ENCODE peak calls at places on chromosomes 16 and 17, in six cellular contexts. F is nephron progenitor cell, J is BE2C, I is type B pancreatic cell, M is Calu3, D is fibroblast of the aortic adventitia. A is an unnamed sample.

GRCh38 chr17:27376637-27377547 is 79.4 kb upstream of the KSR1 start:
- DNase-seq in I (no peak), F (no peak), J (no peak), M (no peak), D (peak; percentile 66), A (no peak)

GRCh38 chr16:12113581-12114375 is 137.2 kb downstream of the SNX29 start:
- DNase-seq in J (no peak), I (no peak), M (no peak), D (no peak), F (peak; percentile 55), A (no peak)

GRCh38 chr17:10295728-10296343 is 77.0 kb downstream of the MYH13 start:
- DNase-seq in J (no peak), I (no peak), D (peak; percentile 68), M (peak; percentile 28), F (peak; percentile 73), A (peak; percentile 40)

GRCh38 chr17:7887482-7888183 is 956 bp upstream of the CHD3 start:
- DNase-seq in F (peak; percentile 84), M (peak; percentile 85), I (peak; percentile 92), D (peak; percentile 97), J (peak; percentile 88), A (peak; percentile 71)

GRCh38 chr17:42402121-42402516 is 13.9 kb upstream of the STAT3 start:
- DNase-seq in F (no peak), D (no peak), M (no peak), I (no peak), J (no peak), A (no peak)

GRCh38 chr17:35141681-35142466 is at the start of gene NLE1:
- DNase-seq in J (peak; percentile 89), M (peak; percentile 91), D (peak; percentile 78), I (peak; percentile 89), F (peak; percentile 88), A (peak; percentile 36)

GRCh38 chr16:55873122-55873521 is 2.1 kb downstream of the CES5A start:
- DNase-seq in F (no peak), I (no peak), D (no peak), M (no peak), J (no peak), A (no peak)

GRCh38 chr17:74632597-74632996 is 9.1 kb upstream of the CD300E start:
- DNase-seq in D (no peak), M (no peak), J (no peak), F (no peak), I (no peak), A (no peak)

GRCh38 chr17:68197091-68197996 is 50.5 kb upstream of the AMZ2 start:
- DNase-seq in I (peak; percentile 71), M (no peak), J (no peak), F (peak; percentile 49), D (no peak), A (no peak)

GRCh38 chr16:89873109-89873821 is at the start of gene TCF25:
- DNase-seq in M (peak; percentile 89), J (peak; percentile 92), D (peak; percentile 82), F (peak; percentile 92), I (peak; percentile 92), A (no peak)

GRCh38 chr17:77445030-77445907 is 304.5 kb downstream of the SEC14L1 start:
- DNase-seq in F (no peak), I (no peak), D (peak; percentile 93), M (no peak), J (no peak), A (no peak)

GRCh38 chr16:25633549-25633948 is 58.2 kb upstream of the HS3ST4 start:
- DNase-seq in D (no peak), J (no peak), F (no peak), I (no peak), M (peak; percentile 6), A (no peak)

GRCh38 chr16:9134739-9135138 is 43.3 kb downstream of the HAPSTR1 start:
- DNase-seq in J (peak; percentile 77), I (no peak), M (peak; percentile 78), F (peak; percentile 53), D (peak; percentile 46), A (no peak)

GRCh38 chr17:41870097-41870496 is 4.9 kb upstream of the KLHL11 start:
- DNase-seq in F (no peak), J (no peak), M (no peak), D (no peak), I (no peak), A (no peak)

GRCh38 chr17:7207120-7208001 is 12.3 kb downstream of the DLG4 start:
- DNase-seq in D (peak; percentile 40), M (no peak), F (no peak), J (no peak), I (no peak), A (no peak)

GRCh38 chr17:41863074-41863843 is 2.0 kb downstream of the KLHL11 start:
- DNase-seq in I (no peak), F (no peak), M (no peak), D (no peak), J (no peak), A (no peak)

GRCh38 chr16:375927-376816 is 5.6 kb downstream of the PGAP6 start:
- DNase-seq in M (no peak), F (no peak), D (no peak), J (no peak), I (no peak), A (no peak)

GRCh38 chr17:78128616-78129384 is at the start of gene TMC6:
- DNase-seq in M (peak; percentile 79), D (no peak), J (peak; percentile 51), I (no peak), F (peak; percentile 64), A (no peak)

GRCh38 chr17:41308251-41308917 is 725 bp downstream of the KRTAP16-1 start:
- DNase-seq in I (no peak), D (no peak), F (no peak), J (no peak), M (no peak), A (no peak)

GRCh38 chr16:74304164-74304834 is 7.7 kb downstream of the PSMD7 start:
- DNase-seq in D (no peak), I (no peak), J (no peak), F (no peak), M (no peak), A (no peak)

GRCh38 chr17:45042346-45043120 is 8.9 kb downstream of the DCAKD start:
- DNase-seq in J (no peak), M (no peak), D (no peak), I (no peak), F (no peak), A (no peak)

GRCh38 chr16:68961778-68962402 is 118.6 kb downstream of the TANGO6 start:
- DNase-seq in D (no peak), M (no peak), F (no peak), J (no peak), I (no peak), A (no peak)

GRCh38 chr17:7667616-7668406 is 17.1 kb downstream of the ATP1B2 start:
- DNase-seq in D (no peak), F (no peak), M (no peak), J (no peak), I (no peak), A (no peak)

GRCh38 chr17:50802609-50803571 is 32.5 kb upstream of the WFIKKN2 start:
- DNase-seq in F (no peak), I (no peak), D (no peak), M (no peak), J (no peak), A (no peak)

GRCh38 chr17:72266099-72266852 is 145.5 kb downstream of the SOX9 start:
- DNase-seq in J (no peak), M (no peak), D (no peak), I (no peak), F (no peak), A (no peak)

GRCh38 chr17:77824780-77825280 is 133.7 kb upstream of the TNRC6C start:
- DNase-seq in J (no peak), M (no peak), F (no peak), D (no peak), I (no peak), A (no peak)

GRCh38 chr16:68969338-68969737 is 126.0 kb downstream of the TANGO6 start:
- DNase-seq in F (no peak), M (no peak), J (no peak), D (no peak), I (no peak), A (no peak)

GRCh38 chr17:47935961-47936360 is 5.4 kb upstream of the PNPO start:
- DNase-seq in D (peak; percentile 85), J (no peak), I (no peak), F (no peak), M (peak; percentile 54), A (no peak)
- TF ChIP-seq CTCF in D (no peak), J (no peak), I (no peak), F (no peak), M (no peak), A (no peak)

GRCh38 chr17:81537343-81537855 is 9.2 kb downstream of the FSCN2 start:
- DNase-seq in D (no peak), M (peak; percentile 67), J (peak; percentile 73), I (no peak), F (peak; percentile 67), A (no peak)
- TF ChIP-seq CTCF in D (peak; percentile 56), M (peak; percentile 62), J (peak; percentile 81), I (peak; percentile 74), F (peak; percentile 70), A (no peak)

GRCh38 chr16:80369559-80369958 is 171.2 kb upstream of the DYNLRB2 start:
- DNase-seq in I (no peak), F (peak; percentile 54), M (peak; percentile 22), D (peak; percentile 52), J (no peak), A (no peak)
- TF ChIP-seq CTCF in I (peak; percentile 72), F (peak; percentile 49), M (peak; percentile 29), D (peak; percentile 66), J (no peak), A (no peak)

DNA sequence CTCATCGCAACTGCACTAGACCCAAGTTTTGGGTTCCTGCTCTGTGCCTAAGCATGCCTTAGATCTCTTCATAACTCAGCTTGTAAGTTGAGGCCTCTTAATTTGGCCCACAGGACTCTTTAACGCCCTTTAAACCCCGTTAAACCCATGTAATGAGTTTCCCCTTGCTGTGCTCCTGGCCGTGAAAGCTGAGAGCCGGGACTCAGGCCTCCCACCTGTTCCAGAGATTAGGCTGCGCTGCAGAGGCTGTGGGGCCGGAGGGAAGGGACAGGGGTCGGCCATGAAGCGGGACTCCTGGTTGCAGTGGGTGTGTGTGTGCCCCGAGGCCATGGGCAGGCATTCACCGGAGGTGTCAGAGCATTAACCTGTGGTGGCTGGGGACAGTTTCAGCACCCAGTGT is 150.8 kb upstream of the IRX3 start:
- DNase-seq in J (no peak), F (peak; percentile 28), M (no peak), D (no peak), I (no peak), A (no peak)
- TF ChIP-seq CTCF in J (no peak), F (no peak), M (no peak), D (no peak), I (no peak), A (no peak)

DNA sequence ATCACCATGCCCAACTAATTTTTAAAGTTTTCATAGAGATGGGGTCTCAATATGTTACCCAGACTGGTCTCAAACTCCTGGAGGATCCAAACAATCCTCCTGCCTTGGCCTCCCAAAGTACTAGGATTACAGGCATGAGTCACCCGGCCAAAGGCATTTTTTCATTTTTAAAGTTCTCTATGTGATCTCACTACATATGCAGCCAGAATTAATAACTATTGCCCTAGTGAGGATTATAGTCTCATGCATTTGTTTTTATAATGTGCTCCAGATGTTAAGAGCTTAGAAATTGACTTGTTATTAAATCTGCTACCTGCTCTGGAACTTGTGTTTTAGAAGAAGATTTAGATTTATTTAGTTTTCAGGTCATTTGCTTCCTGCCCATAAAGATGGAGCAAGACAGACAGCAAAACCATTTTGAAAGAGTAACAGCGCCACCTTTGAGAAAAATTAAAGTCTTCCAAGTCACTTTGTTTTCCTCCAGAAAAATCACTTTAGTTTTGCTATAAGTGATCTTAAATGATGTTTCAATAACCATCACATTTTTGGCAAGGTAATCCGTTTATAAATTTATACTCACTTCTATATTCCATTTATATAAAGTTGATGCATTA is 79.5 kb downstream of the CA4 start:
- DNase-seq in F (no peak), M (no peak), J (no peak), I (no peak), D (peak; percentile 14), A (no peak)
- TF ChIP-seq CTCF in F (no peak), M (no peak), J (peak; percentile 22), I (peak; percentile 28), D (no peak), A (no peak)

A was measured in omental fat pad.